ENCODE peak calls at places on chromosomes 12 and 14, in seven cellular contexts. B is HCT116, T is HepG2, E is IMR-90, F is H1, V is GM12878, L is K562. P is an unnamed sample.

GRCh38 chr14:70515796-70516195 is 19.0 kb downstream of the ADAM20 start:
- DNase-seq in L (no peak), E (peak), B (no peak), T (no peak), V (no peak), F (no peak), P (no peak)

GRCh38 chr12:18382486-18382885 is 121.2 kb downstream of the PIK3C2G start:
- DNase-seq in T (no peak), V (no peak), L (no peak), B (no peak), F (no peak), E (peak), P (no peak)

GRCh38 chr12:13489246-13489645 is 292.7 kb downstream of the EMP1 start:
- DNase-seq in E (no peak), L (no peak), B (no peak), T (no peak), V (no peak), F (no peak), P (no peak)

GRCh38 chr12:122030427-122030825 is 8.7 kb downstream of the BCL7A start:
- DNase-seq in B (no peak), T (no peak), V (no peak), F (no peak), L (no peak), E (no peak), P (no peak)

GRCh38 chr14:105853089-105853906 is 326.9 kb downstream of the TMEM121 start:
- DNase-seq in E (no peak), B (no peak), L (no peak), T (no peak), F (no peak), V (peak), P (no peak)

GRCh38 chr12:104775731-104776231 is 182.3 kb downstream of the SLC41A2 start:
- DNase-seq in B (no peak), E (no peak), F (no peak), T (no peak), L (no peak), V (no peak), P (no peak)

GRCh38 chr14:90699016-90699415 is 117.2 kb downstream of the TTC7B start:
- DNase-seq in V (no peak), E (no peak), B (no peak), T (no peak), L (no peak), F (no peak), P (no peak)

GRCh38 chr14:64248689-64249088 is 45.5 kb downstream of the ESR2 start:
- DNase-seq in V (no peak), E (no peak), F (no peak), L (no peak), T (no peak), B (no peak), P (no peak)

GRCh38 chr14:55645845-55646832 is 66.1 kb downstream of the KTN1 start:
- DNase-seq in L (no peak), B (no peak), E (no peak), F (no peak), T (no peak), V (no peak), P (no peak)

GRCh38 chr12:93025145-93026103 is 96.3 kb upstream of the EEA1 start:
- DNase-seq in V (peak), E (peak), F (no peak), L (peak), T (no peak), B (peak), P (peak)

GRCh38 chr12:57459750-57460400 is at the start of gene GLI1:
- DNase-seq in B (no peak), L (peak), T (no peak), V (no peak), E (peak), F (no peak), P (peak)

GRCh38 chr12:66144796-66145754 is 14.5 kb upstream of the LLPH start:
- DNase-seq in F (no peak), L (no peak), V (no peak), T (peak), B (peak), E (peak), P (peak)

GRCh38 chr12:49446571-49446970 is 79.3 kb downstream of the SPATS2 start:
- DNase-seq in V (no peak), B (no peak), E (no peak), T (no peak), L (no peak), F (no peak), P (no peak)

GRCh38 chr12:92661269-92661668 is 41.5 kb upstream of the PLEKHG7 start:
- DNase-seq in E (no peak), F (no peak), B (no peak), T (no peak), L (no peak), V (no peak), P (no peak)

GRCh38 chr12:114681149-114681849 is 2.7 kb downstream of the TBX3 start:
- DNase-seq in B (no peak), F (no peak), T (no peak), E (peak), V (no peak), L (no peak), P (no peak)

GRCh38 chr14:34461334-34462131 is 507 bp downstream of the SPTSSA start:
- DNase-seq in B (peak), T (peak), V (no peak), E (peak), L (peak), F (no peak), P (peak)

GRCh38 chr14:82414853-82415539 is 881.3 kb upstream of the SEL1L start:
- DNase-seq in E (no peak), B (no peak), L (no peak), F (no peak), V (no peak), T (no peak), P (no peak)

GRCh38 chr14:60233251-60233650 is 15.8 kb upstream of the PPM1A start:
- DNase-seq in E (peak), F (no peak), T (peak), B (no peak), L (no peak), V (no peak), P (no peak)

GRCh38 chr12:116459921-116460666 is 99.1 kb upstream of the MAP1LC3B2 start:
- DNase-seq in F (no peak), T (no peak), E (no peak), V (no peak), L (no peak), B (no peak), P (no peak)

GRCh38 chr14:33510991-33511390 is 439.9 kb downstream of the EGLN3 start:
- DNase-seq in B (no peak), E (no peak), L (no peak), T (no peak), F (no peak), V (no peak), P (no peak)

GRCh38 chr12:6215932-6216494 is 15.8 kb downstream of the CD9 start:
- DNase-seq in B (peak), F (no peak), V (no peak), L (no peak), T (no peak), E (peak), P (peak)

GRCh38 chr12:65184858-65185229 is 15.5 kb downstream of the LEMD3 start:
- DNase-seq in F (no peak), T (no peak), V (no peak), E (no peak), B (no peak), L (no peak), P (no peak)

GRCh38 chr12:116559330-116560080 is at the start of gene MAP1LC3B2:
- DNase-seq in L (peak), F (no peak), E (peak), V (peak), B (peak), T (peak), P (peak)

GRCh38 chr14:102731871-102732800 is 45.1 kb upstream of the TRAF3 start:
- DNase-seq in L (no peak), B (no peak), F (no peak), E (no peak), V (no peak), T (no peak), P (no peak)

GRCh38 chr14:77140343-77140936 is 1.2 kb downstream of the ZDHHC22 start:
- DNase-seq in L (no peak), E (no peak), V (no peak), T (no peak), F (no peak), B (no peak), P (no peak)

GRCh38 chr12:6277982-6278438 is 32.5 kb upstream of the PLEKHG6 start:
- DNase-seq in V (no peak), T (no peak), L (no peak), B (no peak), E (no peak), F (no peak), P (peak)

GRCh38 chr14:94499673-94500072 is 9.6 kb downstream of the SERPINA12 start:
- DNase-seq in L (no peak), B (no peak), V (no peak), F (no peak), E (no peak), T (no peak), P (no peak)

GRCh38 chr12:100567945-100568344 is 5.5 kb upstream of the GAS2L3 start:
- DNase-seq in B (no peak), V (no peak), T (no peak), L (no peak), F (no peak), E (no peak), P (no peak)
- TF ChIP-seq CEBPB in B (no peak), V (no peak), T (no peak), L (no peak), F (no peak), E (no peak), P (no peak)

GRCh38 chr14:49173765-49174373 is 412.3 kb downstream of the RPS29 start:
- DNase-seq in E (peak), F (peak), T (peak), L (peak), B (peak), V (peak), P (peak)
- TF ChIP-seq CEBPB in E (no peak), F (no peak), T (no peak), L (no peak), B (no peak), V (no peak), P (no peak)

DNA sequence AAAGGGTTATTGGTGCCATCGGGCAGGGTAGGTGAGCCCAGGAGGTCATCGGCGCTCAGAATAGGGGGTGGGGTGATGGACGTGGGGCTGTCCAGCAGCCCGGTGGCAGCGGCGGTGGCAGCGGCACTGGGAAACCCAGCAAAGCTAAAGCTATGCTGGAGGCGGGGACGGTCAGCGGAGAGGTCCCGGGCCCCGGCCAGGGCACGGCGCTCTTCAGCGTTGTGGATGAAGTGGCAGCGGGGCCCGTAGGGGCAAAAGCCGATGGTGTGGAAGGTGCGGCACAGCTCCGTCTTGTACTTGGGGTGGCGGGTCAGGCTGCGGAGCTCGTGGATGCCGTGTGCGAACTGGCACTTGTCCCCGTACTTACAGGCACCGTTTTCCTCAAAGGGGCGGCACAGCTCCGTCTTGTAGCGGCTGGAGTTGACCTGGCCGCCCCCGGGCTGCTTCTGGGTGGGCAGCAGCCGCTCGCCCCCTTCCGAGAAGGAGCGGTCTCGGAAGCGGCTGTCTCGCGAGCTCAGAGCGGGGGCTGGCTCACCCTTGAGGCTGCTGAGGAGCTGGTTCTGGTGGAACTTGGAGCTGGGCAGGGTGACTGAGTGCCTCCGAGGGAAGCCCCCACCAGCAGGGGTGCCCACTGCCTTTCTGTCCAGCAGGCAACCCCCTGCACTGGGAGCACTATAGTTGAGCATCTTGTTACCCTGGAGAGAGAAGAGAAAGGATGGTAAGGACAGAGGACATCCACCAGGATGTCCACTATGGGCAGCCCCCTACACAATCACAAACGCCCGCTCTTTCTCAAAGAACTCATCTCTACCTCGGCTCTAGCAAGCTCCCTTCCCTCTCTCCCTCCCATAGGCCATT is 2.8 kb downstream of the ZFP36L1 start:
- DNase-seq in F (no peak), T (no peak), L (no peak), B (no peak), V (no peak), E (no peak), P (no peak)
- TF ChIP-seq CEBPB in F (no peak), T (no peak), L (no peak), B (no peak), V (no peak), E (no peak), P (no peak)

DNA sequence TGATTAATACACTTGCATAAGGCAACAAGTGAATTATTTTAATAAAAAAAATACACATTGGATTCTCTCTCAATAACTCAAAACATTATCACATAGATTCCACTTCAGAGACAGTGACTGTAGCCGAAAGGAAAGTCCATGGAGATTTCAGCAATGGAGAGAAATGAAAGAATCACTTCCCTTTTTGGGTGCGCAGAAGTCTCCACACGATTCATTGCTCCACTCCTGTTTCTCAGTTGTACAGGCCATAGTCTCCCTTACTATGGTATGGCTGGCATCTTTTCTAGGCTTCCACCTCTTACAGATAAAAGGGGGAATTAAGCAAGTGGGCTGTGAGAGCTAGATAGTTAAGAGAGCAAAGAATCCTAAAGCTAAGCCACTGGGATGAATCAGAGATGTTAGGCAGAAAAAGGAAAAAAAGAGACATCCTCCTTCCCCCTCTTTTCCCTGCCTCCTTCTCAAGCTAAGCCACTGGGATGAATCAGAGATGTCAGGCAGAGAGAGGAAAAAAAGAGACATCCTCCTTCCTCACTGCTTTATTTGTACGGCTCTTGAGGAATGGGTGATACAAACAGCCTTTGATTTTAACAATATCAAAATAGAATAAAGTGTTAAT is 16.3 kb downstream of the ST8SIA1 start:
- DNase-seq in V (no peak), B (no peak), F (no peak), L (no peak), E (peak), T (no peak), P (no peak)
- TF ChIP-seq CEBPB in V (no peak), B (no peak), F (no peak), L (no peak), E (no peak), T (no peak), P (no peak)

DNA sequence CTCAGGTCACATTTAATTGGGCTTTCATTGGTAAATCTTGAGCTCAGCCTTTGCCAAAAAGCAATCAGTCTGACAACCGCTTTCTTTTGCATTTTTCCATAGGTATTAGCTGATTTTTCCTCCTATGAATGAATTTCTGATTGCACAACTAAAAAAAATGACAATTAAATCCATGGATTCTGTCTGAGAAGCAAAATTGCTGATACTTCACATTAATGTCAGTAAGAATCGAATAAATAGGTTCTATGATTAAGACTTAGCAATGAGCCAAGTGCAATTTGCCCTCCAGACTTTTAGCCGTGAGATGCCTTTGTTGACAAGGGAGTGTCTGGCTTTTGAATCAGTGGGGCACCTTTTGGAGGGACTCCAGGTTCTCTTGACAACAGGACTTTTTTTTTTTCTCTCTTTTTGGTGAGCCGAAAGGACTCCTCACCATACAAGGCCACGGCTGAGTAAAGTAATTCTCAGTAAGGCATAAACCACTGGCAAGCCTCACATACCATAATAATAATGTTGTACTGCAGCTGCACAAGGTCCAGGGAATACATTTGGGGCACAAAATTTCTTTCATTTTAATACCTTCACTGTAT is 4.7 kb upstream of the MDM1 start:
- DNase-seq in E (no peak), F (no peak), B (no peak), T (no peak), L (no peak), V (no peak), P (peak)
- TF ChIP-seq CEBPB in E (no peak), F (no peak), B (no peak), T (no peak), L (no peak), V (no peak), P (no peak)

GRCh38 chr12:72453079-72453478 is 180.9 kb downstream of the TRHDE start:
- DNase-seq in V (no peak), B (no peak), L (no peak), T (no peak), F (no peak), E (no peak), P (no peak)
- TF ChIP-seq CEBPB in V (no peak), B (no peak), L (no peak), T (no peak), F (no peak), E (no peak), P (no peak)

DNA sequence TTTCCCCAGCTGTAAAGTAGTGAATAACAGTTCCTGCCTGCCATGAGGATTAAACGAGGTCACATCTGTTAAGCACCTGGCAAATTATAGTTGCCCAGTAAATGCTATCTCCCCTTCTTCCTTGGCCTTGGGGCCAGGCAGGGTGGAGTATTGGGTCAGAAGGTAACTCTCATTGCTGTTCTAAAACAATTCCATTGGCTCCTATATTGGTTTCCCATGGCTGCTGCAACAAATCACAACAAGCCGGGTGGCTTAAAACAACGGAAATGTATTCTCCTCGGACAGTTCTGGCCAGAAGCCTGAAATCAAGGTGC is 31.9 kb downstream of the MMAB start:
- DNase-seq in T (no peak), V (no peak), L (no peak), F (no peak), B (no peak), E (peak), P (no peak)
- TF ChIP-seq CEBPB in T (no peak), V (no peak), L (no peak), F (no peak), B (no peak), E (no peak), P (no peak)

GRCh38 chr12:31655208-31655607 is 4.3 kb upstream of the ETFBKMT start:
- DNase-seq in V (no peak), E (no peak), T (no peak), B (no peak), L (no peak), F (no peak), P (no peak)

GRCh38 chr12:31647106-31647505 is 12.4 kb upstream of the ETFBKMT start:
- DNase-seq in L (no peak), B (no peak), F (no peak), E (peak), V (no peak), T (no peak), P (no peak)

GRCh38 chr12:31650927-31651326 is 8.6 kb upstream of the ETFBKMT start:
- DNase-seq in F (no peak), E (no peak), B (no peak), V (no peak), T (no peak), L (no peak), P (peak)

GRCh38 chr12:31655792-31656191 is 3.7 kb upstream of the ETFBKMT start:
- DNase-seq in E (no peak), B (no peak), T (no peak), F (no peak), V (no peak), L (no peak), P (no peak)

DNA sequence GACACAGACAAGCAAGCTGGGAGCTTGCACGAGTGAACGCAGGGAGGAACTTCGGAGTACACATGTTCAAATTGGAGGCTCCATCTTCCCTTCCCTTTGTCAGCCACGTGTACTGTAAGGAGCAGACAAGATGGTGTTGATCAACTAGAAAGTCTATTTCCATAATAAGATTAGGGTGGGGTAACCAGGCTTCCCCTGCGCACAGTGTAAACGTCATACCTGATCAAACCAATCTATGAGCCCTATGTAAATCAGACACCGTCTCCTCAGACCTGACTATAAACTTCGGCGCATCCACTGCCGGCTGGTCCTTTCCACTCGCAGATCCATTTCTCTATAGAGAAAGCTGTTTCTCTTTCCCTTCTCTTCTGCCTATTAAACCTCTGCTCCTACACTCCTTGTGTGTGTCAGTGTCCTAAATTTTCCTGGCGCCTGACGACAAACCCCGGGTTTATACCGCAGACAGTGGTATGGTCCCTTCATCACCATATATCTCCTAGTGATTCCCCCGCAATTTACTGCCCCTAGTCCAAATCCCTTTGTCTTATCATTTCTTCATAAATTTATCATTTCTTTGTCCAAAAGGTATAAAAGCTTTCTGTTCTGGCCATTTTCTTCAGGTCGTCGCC is 7.5 kb upstream of the ETFBKMT start:
- DNase-seq in L (no peak), E (no peak), F (no peak), B (no peak), T (no peak), V (no peak), P (no peak)
- TF ChIP-seq CEBPB in L (no peak), E (no peak), F (no peak), B (no peak), T (no peak), V (no peak), P (no peak)

P was measured in A549.